ENCODE peak calls at places on chromosome 6, in eight cellular contexts. C is IMR-90; N is CD4-positive, CD25-positive, alpha-beta regulatory T cell; E is CD8-positive, alpha-beta T cell; Y is adipocyte; F is naive thymus-derived CD4-positive, alpha-beta T cell; K is hepatocyte; T is neuronal stem cell. Z is an unnamed sample.

GRCh38 chr6:25414168-25414567 is 135.0 kb downstream of the CARMIL1 start:
- DNase-seq in C (no peak), N (no peak), E (no peak), Y (peak), F (no peak), K (no peak), T (no peak), Z (no peak)

GRCh38 chr6:29967379-29968010 is 25.2 kb downstream of the HLA-A start:
- DNase-seq in C (no peak), N (peak), E (no peak), Y (no peak), F (no peak), K (peak), T (no peak), Z (peak)

GRCh38 chr6:133466666-133467065 is 225.5 kb downstream of the EYA4 start:
- DNase-seq in C (peak), N (no peak), E (no peak), Y (no peak), F (no peak), K (no peak), T (no peak), Z (peak)

GRCh38 chr6:158383057-158383456 is 70.8 kb downstream of the TULP4 start:
- DNase-seq in C (no peak), N (no peak), E (no peak), Y (no peak), F (no peak), K (no peak), T (no peak), Z (no peak)

GRCh38 chr6:328184-328670 is 35.9 kb downstream of the DUSP22 start:
- DNase-seq in C (peak), N (peak), E (no peak), Y (peak), F (no peak), K (peak), T (no peak), Z (peak)

GRCh38 chr6:69780585-69781178 is 16.1 kb downstream of the LMBRD1 start:
- DNase-seq in C (no peak), N (no peak), E (no peak), Y (peak), F (no peak), K (peak), T (no peak), Z (no peak)

GRCh38 chr6:22147983-22148797 is 148.6 kb downstream of the PRL start:
- DNase-seq in C (peak), N (no peak), E (no peak), Y (peak), F (peak), K (peak), T (no peak), Z (peak)

GRCh38 chr6:33700391-33701050 is 11.0 kb downstream of the UQCC2 start:
- DNase-seq in C (peak), N (peak), E (peak), Y (peak), F (peak), K (peak), T (peak), Z (peak)

GRCh38 chr6:157868835-157869234 is 45.8 kb downstream of the SNX9 start:
- DNase-seq in C (no peak), N (no peak), E (no peak), Y (no peak), F (no peak), K (no peak), T (no peak), Z (no peak)

GRCh38 chr6:140636237-140636636 is 1261.8 kb upstream of the CITED2 start:
- DNase-seq in C (no peak), N (no peak), E (no peak), Y (no peak), F (no peak), K (no peak), T (no peak), Z (no peak)

GRCh38 chr6:89411019-89411268 is 1.1 kb downstream of the RRAGD start:
- DNase-seq in C (no peak), N (no peak), E (peak), Y (peak), F (no peak), K (peak), T (no peak), Z (no peak)

GRCh38 chr6:106525111-106525884 is 104.0 kb downstream of the RTN4IP1 start:
- DNase-seq in C (no peak), N (peak), E (no peak), Y (no peak), F (peak), K (no peak), T (no peak), Z (no peak)

GRCh38 chr6:166761801-166762200 is 134.8 kb upstream of the RPS6KA2 start:
- DNase-seq in C (no peak), N (no peak), E (no peak), Y (no peak), F (no peak), K (no peak), T (no peak), Z (no peak)

GRCh38 chr6:164124986-164125385 is 710.5 kb downstream of the QKI start:
- DNase-seq in C (no peak), N (no peak), E (no peak), Y (no peak), F (no peak), K (no peak), T (no peak), Z (no peak)

GRCh38 chr6:57172136-57173055 is at the start of gene BAG2:
- DNase-seq in C (peak), N (peak), E (peak), Y (peak), F (peak), K (peak), T (peak), Z (peak)

GRCh38 chr6:57173886-57174510 is 1.9 kb downstream of the BAG2 start:
- DNase-seq in C (peak), N (peak), E (no peak), Y (peak), F (no peak), K (peak), T (no peak), Z (peak)

GRCh38 chr6:57177545-57178225 is 5.6 kb downstream of the BAG2 start:
- DNase-seq in C (peak), N (no peak), E (no peak), Y (no peak), F (no peak), K (peak), T (no peak), Z (no peak)

GRCh38 chr6:57173056-57173885 is 1.1 kb downstream of the BAG2 start:
- DNase-seq in C (peak), N (peak), E (peak), Y (peak), F (peak), K (peak), T (no peak), Z (peak)

GRCh38 chr6:57174511-57174907 is 2.4 kb downstream of the BAG2 start:
- DNase-seq in C (no peak), N (no peak), E (no peak), Y (no peak), F (no peak), K (no peak), T (no peak), Z (no peak)
- H3K4me3 ChIP-seq in C (peak), N (peak), E (no peak), Y (peak), F (no peak), K (peak), T (no peak), Z (peak)

GRCh38 chr6:41732149-41732548 is 3.3 kb downstream of the TFEB start:
- DNase-seq in C (no peak), N (no peak), E (no peak), Y (no peak), F (no peak), K (no peak), T (no peak), Z (no peak)

GRCh38 chr6:41733349-41733706 is 2.1 kb downstream of the TFEB start:
- DNase-seq in C (no peak), N (peak), E (no peak), Y (no peak), F (no peak), K (no peak), T (no peak), Z (no peak)

GRCh38 chr6:41733707-41734665 is 1.4 kb downstream of the TFEB start:
- DNase-seq in C (peak), N (peak), E (peak), Y (peak), F (peak), K (peak), T (peak), Z (peak)

GRCh38 chr6:41731561-41732086 is 3.8 kb downstream of the TFEB start:
- DNase-seq in C (no peak), N (no peak), E (no peak), Y (no peak), F (no peak), K (no peak), T (no peak), Z (no peak)

DNA sequence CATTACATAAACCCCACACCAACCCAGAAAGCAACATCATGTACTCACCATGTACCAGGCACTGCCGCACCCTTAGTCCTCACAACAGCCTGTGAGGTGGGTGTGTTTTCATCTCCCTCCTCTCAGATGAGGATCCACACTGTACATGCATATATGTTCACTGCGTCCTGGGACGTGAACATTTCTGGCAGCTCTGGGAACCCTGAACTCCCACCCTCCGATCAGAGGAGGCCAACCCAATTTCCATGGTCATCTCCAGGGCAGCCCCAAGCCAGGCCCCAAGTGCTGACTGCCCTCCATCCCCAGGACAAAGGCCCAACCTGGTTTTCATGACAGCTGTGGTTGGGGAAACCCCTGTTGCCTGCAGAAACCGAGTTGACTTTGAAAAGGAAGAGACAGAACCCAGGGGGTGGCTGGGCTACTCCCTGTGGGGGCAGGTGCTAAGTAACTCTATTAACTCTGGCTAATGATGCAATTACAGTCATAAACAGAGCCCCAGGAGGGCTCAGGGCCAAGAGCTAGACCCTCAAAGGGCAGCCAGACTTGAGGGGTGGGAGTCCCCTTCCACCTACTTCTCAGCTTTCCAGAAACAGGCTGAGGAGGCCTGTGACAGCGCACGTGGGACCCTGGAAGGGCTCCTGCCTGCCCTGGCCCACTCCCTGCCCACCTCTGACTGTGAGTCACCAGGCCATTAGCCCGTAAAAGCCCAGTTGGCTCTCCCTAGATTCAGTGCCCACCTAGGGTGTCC is 2.6 kb downstream of the TFEB start:
- DNase-seq in C (no peak), N (peak), E (peak), Y (peak), F (peak), K (peak), T (no peak), Z (peak)
- H3K4me3 ChIP-seq in C (no peak), N (peak), E (peak), Y (peak), F (peak), K (peak), T (no peak), Z (peak)

DNA sequence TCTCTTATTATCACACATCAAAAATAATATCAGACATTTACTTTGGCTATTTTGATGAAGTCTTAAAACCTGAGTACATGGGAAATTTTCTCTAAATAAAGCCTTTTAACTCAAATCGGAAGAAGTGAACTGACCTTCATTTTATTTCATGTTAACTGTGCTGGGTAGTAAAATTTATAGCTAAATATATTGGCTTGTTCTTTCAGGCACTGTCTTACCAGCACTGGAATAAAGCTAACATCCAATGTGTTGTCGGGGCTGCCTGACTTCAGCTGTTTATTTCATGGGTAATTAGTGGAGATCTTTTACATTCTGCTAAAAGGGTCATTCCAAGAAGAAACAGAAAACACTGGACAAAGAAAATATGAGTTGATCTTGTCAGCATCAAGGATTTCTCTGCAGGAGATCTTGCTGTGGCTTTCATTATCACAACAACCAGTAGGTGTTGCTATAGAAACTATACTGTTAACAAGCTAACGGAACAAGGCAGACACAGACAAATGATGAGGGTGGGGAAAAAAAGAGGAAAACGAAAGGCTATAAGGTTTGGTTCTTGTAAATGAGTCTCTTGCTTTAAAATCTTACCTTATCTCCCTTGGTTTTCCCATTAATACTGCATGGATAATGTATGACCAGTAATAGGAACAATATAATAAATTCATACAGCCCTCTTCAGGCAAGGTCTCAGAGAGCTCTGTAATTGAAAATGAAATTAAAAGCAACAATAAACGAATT is 206.9 kb downstream of the SIM1 start:
- DNase-seq in C (peak), N (peak), E (no peak), Y (peak), F (no peak), K (no peak), T (peak), Z (peak)
- H3K4me3 ChIP-seq in C (peak), N (peak), E (no peak), Y (no peak), F (no peak), K (no peak), T (no peak), Z (no peak)

DNA sequence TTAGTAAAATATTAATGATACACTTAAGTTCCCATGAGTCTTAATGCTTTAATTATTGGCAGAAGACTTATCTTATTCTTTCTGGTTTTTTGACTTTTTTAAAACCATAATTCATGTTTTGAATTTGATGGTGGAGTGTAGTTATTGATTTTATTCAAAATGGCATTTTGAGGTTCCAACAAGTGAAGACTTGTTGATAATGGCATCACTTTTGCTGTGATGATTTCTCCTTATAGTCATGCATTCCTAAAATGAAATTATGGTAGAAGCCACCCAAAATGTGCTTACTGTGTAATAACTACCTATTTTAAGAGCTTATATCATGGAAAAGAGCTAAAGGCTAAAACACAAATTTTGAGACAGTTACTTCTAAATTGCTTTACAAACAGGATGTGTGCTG is 2.2 kb downstream of the DOP1A start:
- DNase-seq in C (no peak), N (no peak), E (no peak), Y (no peak), F (no peak), K (no peak), T (no peak), Z (no peak)
- H3K4me3 ChIP-seq in C (no peak), N (peak), E (no peak), Y (no peak), F (no peak), K (no peak), T (no peak), Z (no peak)

GRCh38 chr6:4169028-4169789 is 33.8 kb upstream of the ECI2 start:
- DNase-seq in C (peak), N (no peak), E (no peak), Y (peak), F (no peak), K (no peak), T (no peak), Z (peak)
- H3K4me3 ChIP-seq in C (no peak), N (no peak), E (no peak), Y (peak), F (no peak), K (no peak), T (no peak), Z (no peak)